ENCODE peak calls at places on chromosomes 16 and 17, in six cellular contexts. One of them, this sample, is unnamed.

GRCh38 chr17:147796-148740 is 10.7 kb downstream of the SCGB1C2 start:
- DNase-seq in AG08395: no peak
- DNase-seq in fibroblast of pulmonary artery: no peak
- DNase-seq in effector memory CD4-positive, alpha-beta T cell: no peak
- DNase-seq in T-helper 1 cell: no peak
- DNase-seq in A549: no peak
- DNase-seq in this sample: no peak

GRCh38 chr17:43755389-43755875 is 3.2 kb downstream of the SOST start:
- DNase-seq in AG08395: no peak
- DNase-seq in fibroblast of pulmonary artery: peak
- DNase-seq in effector memory CD4-positive, alpha-beta T cell: no peak
- DNase-seq in T-helper 1 cell: no peak
- DNase-seq in A549: no peak
- DNase-seq in this sample: no peak

GRCh38 chr16:4087990-4088577 is 28.2 kb downstream of the ADCY9 start:
- DNase-seq in AG08395: no peak
- DNase-seq in fibroblast of pulmonary artery: no peak
- DNase-seq in effector memory CD4-positive, alpha-beta T cell: no peak
- DNase-seq in T-helper 1 cell: no peak
- DNase-seq in A549: no peak
- DNase-seq in this sample: no peak

GRCh38 chr17:58691701-58692238 is at the start of gene TEX14:
- DNase-seq in AG08395: no peak
- DNase-seq in fibroblast of pulmonary artery: no peak
- DNase-seq in effector memory CD4-positive, alpha-beta T cell: no peak
- DNase-seq in T-helper 1 cell: no peak
- DNase-seq in A549: no peak
- DNase-seq in this sample: no peak

GRCh38 chr16:87101903-87102302 is 215.3 kb downstream of the C16orf95 start:
- DNase-seq in AG08395: no peak
- DNase-seq in fibroblast of pulmonary artery: peak
- DNase-seq in effector memory CD4-positive, alpha-beta T cell: no peak
- DNase-seq in T-helper 1 cell: no peak
- DNase-seq in A549: peak
- DNase-seq in this sample: no peak

GRCh38 chr17:78355045-78355641 is 4.7 kb downstream of the SOCS3 start:
- DNase-seq in AG08395: no peak
- DNase-seq in fibroblast of pulmonary artery: no peak
- DNase-seq in effector memory CD4-positive, alpha-beta T cell: no peak
- DNase-seq in T-helper 1 cell: no peak
- DNase-seq in A549: no peak
- DNase-seq in this sample: no peak

GRCh38 chr17:30926516-30926915 is 4.8 kb downstream of the ADAP2 start:
- DNase-seq in AG08395: no peak
- DNase-seq in fibroblast of pulmonary artery: no peak
- DNase-seq in effector memory CD4-positive, alpha-beta T cell: no peak
- DNase-seq in T-helper 1 cell: no peak
- DNase-seq in A549: no peak
- DNase-seq in this sample: no peak

GRCh38 chr16:23833960-23834685 is 1.7 kb upstream of the PRKCB start:
- DNase-seq in AG08395: no peak
- DNase-seq in fibroblast of pulmonary artery: no peak
- DNase-seq in effector memory CD4-positive, alpha-beta T cell: no peak
- DNase-seq in T-helper 1 cell: no peak
- DNase-seq in A549: no peak
- DNase-seq in this sample: no peak

GRCh38 chr17:14580494-14580893 is 279.6 kb downstream of the HS3ST3B1 start:
- DNase-seq in AG08395: no peak
- DNase-seq in fibroblast of pulmonary artery: no peak
- DNase-seq in effector memory CD4-positive, alpha-beta T cell: no peak
- DNase-seq in T-helper 1 cell: no peak
- DNase-seq in A549: no peak
- DNase-seq in this sample: no peak

GRCh38 chr16:85840395-85840794 is 40.9 kb downstream of the COX4I1 start:
- DNase-seq in AG08395: no peak
- DNase-seq in fibroblast of pulmonary artery: no peak
- DNase-seq in effector memory CD4-positive, alpha-beta T cell: no peak
- DNase-seq in T-helper 1 cell: no peak
- DNase-seq in A549: no peak
- DNase-seq in this sample: no peak

GRCh38 chr17:48457080-48457836 is 27.2 kb upstream of the SKAP1 start:
- DNase-seq in AG08395: peak
- DNase-seq in fibroblast of pulmonary artery: peak
- DNase-seq in effector memory CD4-positive, alpha-beta T cell: peak
- DNase-seq in T-helper 1 cell: peak
- DNase-seq in A549: peak
- DNase-seq in this sample: peak

GRCh38 chr17:35423761-35424160 is 8.5 kb downstream of the SLFN12 start:
- DNase-seq in AG08395: no peak
- DNase-seq in fibroblast of pulmonary artery: peak
- DNase-seq in effector memory CD4-positive, alpha-beta T cell: no peak
- DNase-seq in T-helper 1 cell: no peak
- DNase-seq in A549: no peak
- DNase-seq in this sample: no peak

GRCh38 chr17:62966426-62967110 is 533 bp downstream of the TANC2 start:
- DNase-seq in AG08395: peak
- DNase-seq in fibroblast of pulmonary artery: peak
- DNase-seq in effector memory CD4-positive, alpha-beta T cell: no peak
- DNase-seq in T-helper 1 cell: peak
- DNase-seq in A549: peak
- DNase-seq in this sample: peak

GRCh38 chr17:42111901-42112551 is 488 bp downstream of the DHX58 start:
- DNase-seq in AG08395: peak
- DNase-seq in fibroblast of pulmonary artery: peak
- DNase-seq in effector memory CD4-positive, alpha-beta T cell: peak
- DNase-seq in T-helper 1 cell: no peak
- DNase-seq in A549: no peak
- DNase-seq in this sample: no peak

GRCh38 chr16:67104845-67105244 is 4.9 kb upstream of the PHAF1 start:
- DNase-seq in AG08395: no peak
- DNase-seq in fibroblast of pulmonary artery: no peak
- DNase-seq in effector memory CD4-positive, alpha-beta T cell: no peak
- DNase-seq in T-helper 1 cell: no peak
- DNase-seq in A549: no peak
- DNase-seq in this sample: no peak

GRCh38 chr17:57834146-57834741 is 15.6 kb downstream of the MRPS23 start:
- DNase-seq in AG08395: peak
- DNase-seq in fibroblast of pulmonary artery: no peak
- DNase-seq in effector memory CD4-positive, alpha-beta T cell: no peak
- DNase-seq in T-helper 1 cell: no peak
- DNase-seq in A549: no peak
- DNase-seq in this sample: no peak

GRCh38 chr16:88681709-88682451 is 4.4 kb downstream of the SNAI3 start:
- DNase-seq in AG08395: no peak
- DNase-seq in fibroblast of pulmonary artery: no peak
- DNase-seq in effector memory CD4-positive, alpha-beta T cell: no peak
- DNase-seq in T-helper 1 cell: no peak
- DNase-seq in A549: no peak
- DNase-seq in this sample: peak

GRCh38 chr16:57349212-57350031 is 9.2 kb upstream of the CCL22 start:
- DNase-seq in AG08395: no peak
- DNase-seq in fibroblast of pulmonary artery: no peak
- DNase-seq in effector memory CD4-positive, alpha-beta T cell: no peak
- DNase-seq in T-helper 1 cell: no peak
- DNase-seq in A549: no peak
- DNase-seq in this sample: no peak

GRCh38 chr16:30349695-30350094 is 5.4 kb downstream of the CD2BP2 start:
- DNase-seq in AG08395: no peak
- DNase-seq in fibroblast of pulmonary artery: no peak
- DNase-seq in effector memory CD4-positive, alpha-beta T cell: no peak
- DNase-seq in T-helper 1 cell: no peak
- DNase-seq in A549: no peak
- DNase-seq in this sample: no peak

GRCh38 chr17:2150871-2151270 is 96.0 kb downstream of the HIC1 start:
- DNase-seq in AG08395: no peak
- DNase-seq in fibroblast of pulmonary artery: no peak
- DNase-seq in effector memory CD4-positive, alpha-beta T cell: no peak
- DNase-seq in T-helper 1 cell: no peak
- DNase-seq in A549: no peak
- DNase-seq in this sample: no peak

GRCh38 chr17:56125830-56126819 is 27.1 kb upstream of the ANKFN1 start:
- DNase-seq in AG08395: peak
- DNase-seq in fibroblast of pulmonary artery: peak
- DNase-seq in effector memory CD4-positive, alpha-beta T cell: no peak
- DNase-seq in T-helper 1 cell: no peak
- DNase-seq in A549: peak
- DNase-seq in this sample: no peak

GRCh38 chr16:67279296-67280089 is at the start of gene PLEKHG4:
- DNase-seq in AG08395: peak
- DNase-seq in fibroblast of pulmonary artery: peak
- DNase-seq in effector memory CD4-positive, alpha-beta T cell: peak
- DNase-seq in T-helper 1 cell: peak
- DNase-seq in A549: peak
- DNase-seq in this sample: peak

GRCh38 chr17:61737820-61738219 is 125.5 kb downstream of the BRIP1 start:
- DNase-seq in AG08395: no peak
- DNase-seq in fibroblast of pulmonary artery: no peak
- DNase-seq in effector memory CD4-positive, alpha-beta T cell: no peak
- DNase-seq in T-helper 1 cell: no peak
- DNase-seq in A549: no peak
- DNase-seq in this sample: no peak

GRCh38 chr16:64292953-64293352 is 828.9 kb downstream of the CDH11 start:
- DNase-seq in AG08395: no peak
- DNase-seq in fibroblast of pulmonary artery: no peak
- DNase-seq in effector memory CD4-positive, alpha-beta T cell: no peak
- DNase-seq in T-helper 1 cell: no peak
- DNase-seq in A549: no peak
- DNase-seq in this sample: no peak

GRCh38 chr16:14501331-14502255 is 128.5 kb downstream of the PARN start:
- DNase-seq in AG08395: peak
- DNase-seq in fibroblast of pulmonary artery: peak
- DNase-seq in effector memory CD4-positive, alpha-beta T cell: no peak
- DNase-seq in T-helper 1 cell: no peak
- DNase-seq in A549: peak
- DNase-seq in this sample: no peak

GRCh38 chr17:38920374-38921291 is 4.8 kb upstream of the LASP1NB start:
- DNase-seq in AG08395: no peak
- DNase-seq in fibroblast of pulmonary artery: no peak
- DNase-seq in effector memory CD4-positive, alpha-beta T cell: no peak
- DNase-seq in T-helper 1 cell: no peak
- DNase-seq in A549: no peak
- DNase-seq in this sample: no peak

This sample was measured in effector CD8-positive, alpha-beta T cell.